ENCODE peak calls at places on chromosome 17, in four cellular contexts. One of them, this sample, is unnamed.

GRCh38 chr17:74360993-74361612 is 565 bp downstream of the BTBD17 start:
- DNase-seq in body of pancreas: no peak
- DNase-seq in GM12891: no peak
- DNase-seq in Peyer's patch: no peak
- DNase-seq in this sample: no peak

GRCh38 chr17:67390646-67391480 is 13.8 kb downstream of the PITPNC1 start:
- DNase-seq in body of pancreas: peak
- DNase-seq in GM12891: peak
- DNase-seq in Peyer's patch: no peak
- DNase-seq in this sample: peak

GRCh38 chr17:7484964-7485377 is 805 bp downstream of the POLR2A start:
- DNase-seq in body of pancreas: no peak
- DNase-seq in GM12891: no peak
- DNase-seq in Peyer's patch: no peak
- DNase-seq in this sample: no peak

GRCh38 chr17:34204402-34204801 is 50.7 kb upstream of the CCL2 start:
- DNase-seq in body of pancreas: no peak
- DNase-seq in GM12891: no peak
- DNase-seq in Peyer's patch: no peak
- DNase-seq in this sample: no peak

GRCh38 chr17:81512984-81513668 is 527 bp upstream of the ACTG1 start:
- DNase-seq in body of pancreas: peak
- DNase-seq in GM12891: no peak
- DNase-seq in Peyer's patch: peak
- DNase-seq in this sample: peak

GRCh38 chr17:16878084-16878483 is 93.8 kb downstream of the TNFRSF13B start:
- DNase-seq in body of pancreas: no peak
- DNase-seq in GM12891: no peak
- DNase-seq in Peyer's patch: no peak
- DNase-seq in this sample: no peak

GRCh38 chr17:10756146-10756545 is 26.3 kb upstream of the TMEM220 start:
- DNase-seq in body of pancreas: no peak
- DNase-seq in GM12891: no peak
- DNase-seq in Peyer's patch: no peak
- DNase-seq in this sample: no peak

GRCh38 chr17:29045734-29046133 is 2.8 kb downstream of the PIPOX start:
- DNase-seq in body of pancreas: no peak
- DNase-seq in GM12891: no peak
- DNase-seq in Peyer's patch: no peak
- DNase-seq in this sample: no peak

GRCh38 chr17:416293-417206 is 63.9 kb upstream of the RPH3AL start:
- DNase-seq in body of pancreas: no peak
- DNase-seq in GM12891: no peak
- DNase-seq in Peyer's patch: no peak
- DNase-seq in this sample: no peak

GRCh38 chr17:31698751-31699150 is 160.3 kb downstream of the COPRS start:
- DNase-seq in body of pancreas: no peak
- DNase-seq in GM12891: no peak
- DNase-seq in Peyer's patch: no peak
- DNase-seq in this sample: no peak

GRCh38 chr17:13334374-13334773 is 267.4 kb downstream of the HS3ST3A1 start:
- DNase-seq in body of pancreas: no peak
- DNase-seq in GM12891: no peak
- DNase-seq in Peyer's patch: no peak
- DNase-seq in this sample: no peak

GRCh38 chr17:9905902-9906301 is 831 bp upstream of the RCVRN start:
- DNase-seq in body of pancreas: no peak
- DNase-seq in GM12891: peak
- DNase-seq in Peyer's patch: no peak
- DNase-seq in this sample: no peak

GRCh38 chr17:3983945-3984484 is 19.8 kb upstream of the ATP2A3 start:
- DNase-seq in body of pancreas: no peak
- DNase-seq in GM12891: no peak
- DNase-seq in Peyer's patch: peak
- DNase-seq in this sample: no peak

GRCh38 chr17:33369149-33369548 is 76.1 kb upstream of the ASIC2 start:
- DNase-seq in body of pancreas: no peak
- DNase-seq in GM12891: no peak
- DNase-seq in Peyer's patch: no peak
- DNase-seq in this sample: no peak

GRCh38 chr17:64448665-64449512 is at the start of gene MILR1:
- DNase-seq in body of pancreas: no peak
- DNase-seq in GM12891: no peak
- DNase-seq in Peyer's patch: no peak
- DNase-seq in this sample: peak

GRCh38 chr17:1998426-1998784 is 26.7 kb downstream of the RTN4RL1 start:
- DNase-seq in body of pancreas: peak
- DNase-seq in GM12891: no peak
- DNase-seq in Peyer's patch: no peak
- DNase-seq in this sample: no peak

GRCh38 chr17:73647331-73647730 is 3.1 kb upstream of the SDK2 start:
- DNase-seq in body of pancreas: no peak
- DNase-seq in GM12891: no peak
- DNase-seq in Peyer's patch: no peak
- DNase-seq in this sample: no peak

GRCh38 chr17:48630009-48630924 is 4.1 kb upstream of the HOXB9 start:
- DNase-seq in body of pancreas: no peak
- DNase-seq in GM12891: no peak
- DNase-seq in Peyer's patch: no peak
- DNase-seq in this sample: no peak

GRCh38 chr17:49915670-49916069 is 53.3 kb upstream of the DLX4 start:
- DNase-seq in body of pancreas: no peak
- DNase-seq in GM12891: no peak
- DNase-seq in Peyer's patch: no peak
- DNase-seq in this sample: no peak

GRCh38 chr17:10025976-10026785 is 121.1 kb upstream of the RCVRN start:
- DNase-seq in body of pancreas: no peak
- DNase-seq in GM12891: no peak
- DNase-seq in Peyer's patch: no peak
- DNase-seq in this sample: no peak

GRCh38 chr17:5418858-5419355 is 555 bp downstream of the NUP88 start:
- DNase-seq in body of pancreas: peak
- DNase-seq in GM12891: peak
- DNase-seq in Peyer's patch: no peak
- DNase-seq in this sample: peak

GRCh38 chr17:13888043-13888442 is 181.3 kb upstream of the COX10 start:
- DNase-seq in body of pancreas: no peak
- DNase-seq in GM12891: no peak
- DNase-seq in Peyer's patch: no peak
- DNase-seq in this sample: peak

GRCh38 chr17:75769536-75769935 is 4.5 kb upstream of the GALK1 start:
- DNase-seq in body of pancreas: no peak
- DNase-seq in GM12891: no peak
- DNase-seq in Peyer's patch: peak
- DNase-seq in this sample: no peak

GRCh38 chr17:56960596-56961538 is at the start of gene COIL:
- DNase-seq in body of pancreas: peak
- DNase-seq in GM12891: peak
- DNase-seq in Peyer's patch: peak
- DNase-seq in this sample: peak
- TF ChIP-seq POLR2A in body of pancreas: peak
- TF ChIP-seq POLR2A in GM12891: peak
- TF ChIP-seq POLR2A in Peyer's patch: no peak
- TF ChIP-seq POLR2A in this sample: peak

GRCh38 chr17:79279320-79279719 is 204.7 kb downstream of the ENGASE start:
- DNase-seq in body of pancreas: no peak
- DNase-seq in GM12891: no peak
- DNase-seq in Peyer's patch: no peak
- DNase-seq in this sample: no peak

GRCh38 chr17:79282294-79282693 is 207.7 kb downstream of the ENGASE start:
- DNase-seq in body of pancreas: no peak
- DNase-seq in GM12891: no peak
- DNase-seq in Peyer's patch: no peak
- DNase-seq in this sample: no peak

GRCh38 chr17:79280010-79280409 is 205.4 kb downstream of the ENGASE start:
- DNase-seq in body of pancreas: no peak
- DNase-seq in GM12891: no peak
- DNase-seq in Peyer's patch: no peak
- DNase-seq in this sample: no peak

GRCh38 chr17:79280822-79281572 is 206.4 kb downstream of the ENGASE start:
- DNase-seq in body of pancreas: no peak
- DNase-seq in GM12891: no peak
- DNase-seq in Peyer's patch: no peak
- DNase-seq in this sample: no peak

GRCh38 chr17:79281803-79282202 is 207.2 kb downstream of the ENGASE start:
- DNase-seq in body of pancreas: no peak
- DNase-seq in GM12891: no peak
- DNase-seq in Peyer's patch: no peak
- DNase-seq in this sample: no peak
- TF ChIP-seq POLR2A in body of pancreas: no peak
- TF ChIP-seq POLR2A in GM12891: no peak
- TF ChIP-seq POLR2A in Peyer's patch: no peak
- TF ChIP-seq POLR2A in this sample: no peak

GRCh38 chr17:43006639-43007551 is at the start of gene IFI35:
- DNase-seq in body of pancreas: peak
- DNase-seq in GM12891: peak
- DNase-seq in Peyer's patch: peak
- DNase-seq in this sample: peak

GRCh38 chr17:42997984-42998938 is at the start of gene RPL27:
- DNase-seq in body of pancreas: peak
- DNase-seq in GM12891: peak
- DNase-seq in Peyer's patch: peak
- DNase-seq in this sample: peak

GRCh38 chr17:42999003-42999525 is 845 bp downstream of the RPL27 start:
- DNase-seq in body of pancreas: no peak
- DNase-seq in GM12891: no peak
- DNase-seq in Peyer's patch: no peak
- DNase-seq in this sample: no peak

GRCh38 chr17:43003542-43004172 is 2.9 kb upstream of the IFI35 start:
- DNase-seq in body of pancreas: no peak
- DNase-seq in GM12891: no peak
- DNase-seq in Peyer's patch: no peak
- DNase-seq in this sample: peak
- TF ChIP-seq POLR2A in body of pancreas: no peak
- TF ChIP-seq POLR2A in GM12891: peak
- TF ChIP-seq POLR2A in Peyer's patch: no peak
- TF ChIP-seq POLR2A in this sample: no peak

GRCh38 chr17:43591750-43592562 is 45.8 kb upstream of the ETV4 start:
- DNase-seq in body of pancreas: no peak
- DNase-seq in GM12891: no peak
- DNase-seq in Peyer's patch: no peak
- DNase-seq in this sample: peak
- TF ChIP-seq POLR2A in body of pancreas: no peak
- TF ChIP-seq POLR2A in GM12891: no peak
- TF ChIP-seq POLR2A in Peyer's patch: no peak
- TF ChIP-seq POLR2A in this sample: no peak

GRCh38 chr17:80501739-80502577 is 25.6 kb upstream of the NPTX1 start:
- DNase-seq in body of pancreas: no peak
- DNase-seq in GM12891: no peak
- DNase-seq in Peyer's patch: no peak
- DNase-seq in this sample: no peak

GRCh38 chr17:80503921-80504320 is 27.5 kb upstream of the NPTX1 start:
- DNase-seq in body of pancreas: no peak
- DNase-seq in GM12891: no peak
- DNase-seq in Peyer's patch: no peak
- DNase-seq in this sample: no peak

GRCh38 chr17:80503031-80503430 is 26.6 kb upstream of the NPTX1 start:
- DNase-seq in body of pancreas: no peak
- DNase-seq in GM12891: no peak
- DNase-seq in Peyer's patch: no peak
- DNase-seq in this sample: no peak

GRCh38 chr17:80502578-80502877 is 26.1 kb upstream of the NPTX1 start:
- DNase-seq in body of pancreas: no peak
- DNase-seq in GM12891: no peak
- DNase-seq in Peyer's patch: no peak
- DNase-seq in this sample: no peak

GRCh38 chr17:80504671-80505413 is 28.4 kb upstream of the NPTX1 start:
- DNase-seq in body of pancreas: no peak
- DNase-seq in GM12891: no peak
- DNase-seq in Peyer's patch: no peak
- DNase-seq in this sample: no peak
- TF ChIP-seq POLR2A in body of pancreas: no peak
- TF ChIP-seq POLR2A in GM12891: no peak
- TF ChIP-seq POLR2A in Peyer's patch: no peak
- TF ChIP-seq POLR2A in this sample: no peak

This sample was measured in adrenal gland.